ENCODE peak calls at places on chromosome 16, in seven cellular contexts. E, C, B, J, D, O and U are unnamed samples. For H3K4me1, the result is how much of the 10 kb centered on the place peaks cover.

GRCh38 chr16:30992931-30993816 is 8.2 kb downstream of the HSD3B7 start:
- DNase-seq in E (no peak), C (no peak), B (no peak), J (no peak), D (no peak), O (no peak), U (no peak)

GRCh38 chr16:18983565-18984424 is at the start of gene TMC7:
- DNase-seq in E (peak), C (no peak), B (peak), J (peak), D (peak), O (peak), U (peak)

GRCh38 chr16:83245061-83245460 is 562.7 kb upstream of the HSBP1 start:
- DNase-seq in E (no peak), C (no peak), B (no peak), J (no peak), D (no peak), O (no peak), U (no peak)

GRCh38 chr16:12728471-12728870 is 75.2 kb downstream of the CPPED1 start:
- DNase-seq in E (no peak), C (no peak), B (no peak), J (no peak), D (no peak), O (no peak), U (no peak)

GRCh38 chr16:66026211-66026610 is 340.3 kb upstream of the CDH5 start:
- DNase-seq in E (peak), C (no peak), B (no peak), J (no peak), D (no peak), O (no peak), U (no peak)

GRCh38 chr16:70572050-70572925 is 48.7 kb downstream of the SF3B3 start:
- DNase-seq in E (no peak), C (no peak), B (no peak), J (no peak), D (no peak), O (no peak), U (no peak)

GRCh38 chr16:29023279-29024278 is 38.7 kb downstream of the LAT start:
- DNase-seq in E (no peak), C (no peak), B (no peak), J (no peak), D (no peak), O (no peak), U (peak)

GRCh38 chr16:89264800-89265550 is 47.5 kb downstream of the ZNF778 start:
- DNase-seq in E (no peak), C (no peak), B (no peak), J (no peak), D (no peak), O (no peak), U (no peak)

GRCh38 chr16:49636608-49637007 is 219.3 kb downstream of the ZNF423 start:
- DNase-seq in E (no peak), C (no peak), B (no peak), J (no peak), D (no peak), O (no peak), U (no peak)

GRCh38 chr16:8572919-8573724 is 17.2 kb downstream of the TMEM114 start:
- DNase-seq in E (peak), C (no peak), B (no peak), J (no peak), D (no peak), O (no peak), U (no peak)

GRCh38 chr16:20678242-20678641 is 19.2 kb downstream of the ACSM1 start:
- DNase-seq in E (no peak), C (no peak), B (no peak), J (no peak), D (no peak), O (no peak), U (no peak)

GRCh38 chr16:71351558-71351901 is 7.0 kb upstream of the CALB2 start:
- DNase-seq in E (no peak), C (no peak), B (no peak), J (peak), D (no peak), O (no peak), U (no peak)

GRCh38 chr16:3770530-3770929 is 53.2 kb upstream of the TRAP1 start:
- DNase-seq in E (no peak), C (no peak), B (no peak), J (no peak), D (no peak), O (no peak), U (no peak)

GRCh38 chr16:71542377-71542776 is 16.2 kb downstream of the CHST4 start:
- DNase-seq in E (peak), C (no peak), B (no peak), J (peak), D (no peak), O (peak), U (no peak)

GRCh38 chr16:181668-182021 is 1.4 kb downstream of the HBQ1 start:
- DNase-seq in E (no peak), C (no peak), B (no peak), J (no peak), D (no peak), O (no peak), U (no peak)

GRCh38 chr16:6602401-6602800 is 730.2 kb upstream of the RBFOX1 start:
- DNase-seq in E (no peak), C (no peak), B (no peak), J (no peak), D (no peak), O (no peak), U (no peak)

GRCh38 chr16:20814761-20815160 is 8.4 kb downstream of the REXO5 start:
- DNase-seq in E (no peak), C (no peak), B (no peak), J (no peak), D (no peak), O (no peak), U (no peak)

DNA sequence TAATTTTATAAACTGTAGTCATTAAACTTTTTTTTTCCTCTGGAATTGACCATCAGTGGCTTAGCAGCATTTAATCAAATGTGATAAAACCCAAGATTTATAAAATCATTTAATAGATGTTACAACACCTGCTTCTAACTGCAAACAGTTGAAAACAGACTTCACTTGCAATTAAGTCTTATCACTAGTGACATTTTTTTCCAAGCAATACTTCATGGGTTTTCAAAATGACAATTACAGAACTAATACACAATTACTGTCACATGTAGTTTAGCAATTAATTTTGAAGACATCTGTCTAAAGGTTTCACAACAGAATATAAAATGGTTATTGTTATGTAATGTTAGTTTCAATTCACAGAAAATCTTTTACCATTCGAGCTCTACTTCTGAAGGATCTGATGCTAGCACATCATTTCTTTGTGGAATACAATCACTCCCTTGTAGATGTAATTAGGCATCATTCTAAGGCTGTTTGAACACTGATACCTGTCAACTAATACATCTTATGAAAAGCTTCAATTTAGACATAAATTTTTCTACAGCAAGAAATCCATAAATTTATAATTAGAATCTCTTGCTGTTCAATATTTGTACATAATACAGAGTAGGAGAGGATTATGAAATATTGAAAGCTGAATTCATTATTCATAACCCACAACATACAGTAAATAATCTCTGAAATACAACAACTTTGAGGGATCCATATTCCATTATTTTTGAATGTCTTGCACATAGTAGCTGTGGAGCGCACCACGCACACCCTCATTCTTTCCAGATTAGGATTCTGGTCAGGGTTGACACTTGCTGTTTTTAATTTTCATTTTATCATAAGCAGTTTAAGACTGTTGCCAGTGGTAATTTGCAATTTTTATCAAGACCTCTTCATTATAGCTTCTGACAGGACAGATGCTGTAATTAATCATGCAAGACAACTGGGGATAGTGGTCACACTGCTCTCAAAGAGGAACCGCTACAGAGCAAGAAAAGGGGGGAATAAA is 110.0 kb downstream of the TOX3 start:
- DNase-seq in E (no peak), C (no peak), B (no peak), J (no peak), D (no peak), O (no peak), U (no peak)
- H3K4me1 ChIP-seq in E (under half), C (under half), B (under half), J (under half), D (under half), O (under half), U (under half)

DNA sequence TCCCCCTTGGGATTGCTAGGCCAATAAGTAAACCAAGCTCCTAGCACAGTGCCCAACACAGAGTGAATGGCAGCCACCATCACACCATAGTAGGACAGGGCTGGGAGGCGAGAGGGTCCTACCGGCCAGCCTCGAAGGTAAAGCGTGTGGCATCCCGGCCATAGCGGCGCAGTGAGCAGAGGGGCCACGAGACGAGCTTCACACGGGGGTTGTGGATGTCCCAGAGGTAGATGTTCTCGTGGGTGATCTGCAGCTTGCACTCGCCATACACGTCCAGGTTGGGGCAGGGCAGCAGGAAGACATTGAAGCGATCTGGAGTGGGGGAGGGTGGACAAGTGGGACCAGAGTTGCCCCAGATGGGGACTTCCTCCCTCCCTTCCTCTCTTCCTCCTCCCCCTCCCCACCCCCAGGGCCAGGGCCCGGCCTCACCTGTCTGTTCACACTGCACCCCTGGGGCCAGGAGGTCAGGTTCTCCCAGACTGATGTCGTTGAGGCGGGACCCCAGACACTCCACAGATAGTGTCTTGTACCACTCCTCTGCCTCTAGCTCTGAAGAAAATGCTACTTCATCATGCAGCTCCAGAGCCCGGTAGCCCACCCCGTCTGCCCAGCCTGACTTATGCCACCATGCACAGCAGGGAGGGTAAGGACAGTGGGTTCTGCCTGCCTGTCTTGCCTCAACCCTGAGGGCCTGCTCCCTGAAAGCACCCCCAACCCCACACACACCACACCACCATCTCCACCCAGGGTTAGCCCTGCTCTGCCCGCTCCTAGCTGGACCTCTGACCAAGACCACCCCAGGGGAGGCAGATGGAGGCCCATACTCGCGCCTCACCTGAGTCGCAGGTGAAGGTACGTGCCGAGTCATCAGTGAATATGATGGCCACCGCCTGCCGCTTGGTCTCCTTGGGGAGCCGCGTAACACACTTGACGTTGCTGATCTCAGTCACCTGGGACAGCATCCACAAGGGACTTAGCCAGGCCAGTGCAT is 11.3 kb downstream of the DOK4 start:
- DNase-seq in E (no peak), C (no peak), B (no peak), J (no peak), D (no peak), O (no peak), U (no peak)
- H3K4me1 ChIP-seq in E (under half), C (half or more), B (under half), J (half or more), D (under half), O (half or more), U (under half)

GRCh38 chr16:56606071-56606687 is 2.2 kb upstream of the MT2A start:
- DNase-seq in E (no peak), C (no peak), B (peak), J (no peak), D (no peak), O (no peak), U (peak)
- H3K4me1 ChIP-seq in E (under half), C (half or more), B (under half), J (under half), D (under half), O (half or more), U (under half)

DNA sequence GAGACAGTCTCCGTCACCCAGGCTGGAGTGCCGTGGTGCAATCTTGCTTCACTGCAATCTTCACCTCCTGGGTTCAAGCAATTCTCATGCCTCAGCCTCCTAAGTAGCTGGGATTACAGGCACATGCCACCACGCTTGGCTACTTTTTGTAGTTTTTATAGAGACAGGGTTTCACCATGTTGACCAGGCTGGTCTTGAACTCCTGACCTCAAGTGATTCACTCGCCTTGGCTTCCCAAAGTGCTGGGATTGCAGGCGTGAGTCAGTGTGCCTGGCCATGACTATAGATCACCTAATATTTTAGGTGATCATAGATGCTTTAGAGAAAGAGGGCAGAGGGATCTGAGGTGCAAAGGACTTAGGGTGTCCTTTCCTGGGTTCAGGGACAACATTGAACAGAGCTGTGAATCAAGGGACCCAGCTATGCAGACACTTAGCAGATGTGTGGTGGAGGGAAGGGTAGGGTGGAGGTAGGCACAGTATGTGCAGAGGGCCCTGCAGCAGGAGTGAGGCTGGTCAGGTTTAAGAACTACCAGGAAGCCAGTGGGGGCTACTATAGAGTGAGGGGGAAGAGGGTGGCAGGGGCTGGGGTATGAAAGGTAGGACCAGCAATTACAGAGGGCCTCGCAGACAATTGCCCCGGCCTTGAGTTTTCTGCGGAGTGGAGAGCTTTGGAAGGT is 116.5 kb downstream of the CMIP start:
- DNase-seq in E (no peak), C (no peak), B (no peak), J (no peak), D (no peak), O (no peak), U (no peak)
- H3K4me1 ChIP-seq in E (under half), C (half or more), B (under half), J (under half), D (under half), O (under half), U (under half)

GRCh38 chr16:51759999-51760398 is 608.9 kb upstream of the SALL1 start:
- DNase-seq in E (no peak), C (no peak), B (no peak), J (no peak), D (no peak), O (no peak), U (no peak)
- H3K4me1 ChIP-seq in E (half or more), C (under half), B (under half), J (under half), D (under half), O (under half), U (under half)

DNA sequence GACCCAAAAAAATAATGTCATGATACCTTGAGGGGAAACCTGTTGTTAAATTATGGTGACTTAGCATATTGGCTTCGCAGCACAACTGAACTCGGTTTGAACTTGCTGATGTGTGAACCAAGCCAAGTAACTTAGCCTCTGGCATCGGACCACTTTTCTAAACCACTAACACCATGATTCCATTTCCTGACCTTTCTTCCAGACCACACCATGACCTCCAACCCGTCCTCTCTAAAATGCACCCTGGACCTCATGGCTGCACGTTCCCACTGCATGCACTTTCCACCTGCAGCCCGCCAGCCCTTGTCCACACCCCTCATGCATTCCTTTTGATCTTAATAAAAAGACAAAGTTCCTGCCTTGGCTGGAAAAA is 29.3 kb downstream of the DYNLRB2 start:
- DNase-seq in E (no peak), C (no peak), B (no peak), J (no peak), D (no peak), O (no peak), U (no peak)
- H3K4me1 ChIP-seq in E (under half), C (under half), B (under half), J (under half), D (under half), O (under half), U (under half)